ENCODE peak calls at places on chromosomes 12 and 14, in four cellular contexts. J, S, G and N are unnamed samples.

GRCh38 chr14:65302571-65303184 is 109.9 kb upstream of the FUT8 start:
- DNase-seq in S (no peak), J (no peak), G (peak; percentile 98), N (no peak)

GRCh38 chr14:99281396-99281795 is 9.4 kb upstream of the BCL11B start:
- DNase-seq in J (no peak), S (no peak), G (no peak), N (no peak)

GRCh38 chr12:54937929-54938328 is 46.6 kb downstream of the TESPA1 start:
- DNase-seq in J (no peak), G (no peak), S (no peak), N (no peak)

GRCh38 chr14:94227029-94227428 is 52.9 kb downstream of the PPP4R4 start:
- DNase-seq in J (no peak), S (no peak), G (no peak), N (no peak)

GRCh38 chr14:74558655-74559054 is 53.4 kb downstream of the LTBP2 start:
- DNase-seq in G (no peak), J (no peak), S (no peak), N (no peak)

GRCh38 chr12:129659927-129660326 is 243.9 kb downstream of the TMEM132D start:
- DNase-seq in G (no peak), S (no peak), J (peak; percentile 49), N (no peak)

GRCh38 chr12:94649349-94650142 is 811 bp downstream of the TMCC3 start:
- DNase-seq in J (no peak), S (no peak), G (no peak), N (peak; percentile 47)

GRCh38 chr14:72883963-72884362 is 9.9 kb downstream of the DPF3 start:
- DNase-seq in G (peak; percentile 60), S (no peak), J (no peak), N (no peak)

GRCh38 chr14:83894519-83894918 is 1635.4 kb upstream of the FLRT2 start:
- DNase-seq in J (no peak), S (no peak), G (no peak), N (no peak)

GRCh38 chr12:43316506-43316905 is 235.5 kb downstream of the ADAMTS20 start:
- DNase-seq in J (no peak), G (no peak), S (no peak), N (no peak)
- TF ChIP-seq CREB1 in J (no peak), G (no peak), S (no peak), N (no peak)

GRCh38 chr12:66409195-66409871 is 107.0 kb downstream of the HELB start:
- DNase-seq in G (no peak), S (peak; percentile 34), J (peak; percentile 10), N (peak; percentile 45)
- TF ChIP-seq NR2C2 in G (no peak), S (no peak), J (no peak), N (no peak)

GRCh38 chr14:49999826-50000214 is 106.9 kb downstream of the ARF6 start:
- DNase-seq in G (no peak), J (no peak), S (no peak), N (no peak)
- TF ChIP-seq MAX in G (no peak), J (no peak), S (no peak), N (no peak)

GRCh38 chr12:89875809-89876208 is 167.2 kb upstream of the ATP2B1 start:
- DNase-seq in J (no peak), S (no peak), G (no peak), N (no peak)

GRCh38 chr12:89874146-89874545 is 165.5 kb upstream of the ATP2B1 start:
- DNase-seq in J (peak; percentile 11), G (no peak), S (no peak), N (no peak)

GRCh38 chr12:89875225-89875624 is 166.6 kb upstream of the ATP2B1 start:
- DNase-seq in G (no peak), J (no peak), S (no peak), N (no peak)

GRCh38 chr12:89872922-89873630 is 164.4 kb upstream of the ATP2B1 start:
- DNase-seq in S (no peak), J (no peak), G (no peak), N (no peak)

DNA sequence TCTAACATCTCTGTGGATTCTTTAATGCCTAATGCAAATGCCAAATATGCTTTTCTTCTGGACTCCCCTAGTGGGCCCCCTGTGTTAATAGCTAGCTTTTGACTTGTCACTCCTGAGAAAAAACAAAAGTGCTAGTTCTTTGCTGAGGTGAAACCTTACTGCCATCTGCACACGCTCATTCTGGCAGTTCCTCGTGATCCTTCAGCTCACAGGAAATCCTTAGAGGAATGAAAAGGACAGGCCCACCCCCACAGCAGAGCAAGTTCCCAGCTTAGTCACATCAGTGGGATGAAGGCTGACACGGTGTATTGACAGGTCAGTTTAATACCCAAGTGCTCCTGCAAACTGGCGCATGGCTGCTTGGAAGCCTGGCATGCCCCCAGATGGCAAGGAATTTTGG is 165.1 kb upstream of the ATP2B1 start:
- DNase-seq in J (no peak), G (no peak), S (no peak), N (no peak)
- TF ChIP-seq CREB1 in J (no peak), G (no peak), S (no peak), N (no peak)

DNA sequence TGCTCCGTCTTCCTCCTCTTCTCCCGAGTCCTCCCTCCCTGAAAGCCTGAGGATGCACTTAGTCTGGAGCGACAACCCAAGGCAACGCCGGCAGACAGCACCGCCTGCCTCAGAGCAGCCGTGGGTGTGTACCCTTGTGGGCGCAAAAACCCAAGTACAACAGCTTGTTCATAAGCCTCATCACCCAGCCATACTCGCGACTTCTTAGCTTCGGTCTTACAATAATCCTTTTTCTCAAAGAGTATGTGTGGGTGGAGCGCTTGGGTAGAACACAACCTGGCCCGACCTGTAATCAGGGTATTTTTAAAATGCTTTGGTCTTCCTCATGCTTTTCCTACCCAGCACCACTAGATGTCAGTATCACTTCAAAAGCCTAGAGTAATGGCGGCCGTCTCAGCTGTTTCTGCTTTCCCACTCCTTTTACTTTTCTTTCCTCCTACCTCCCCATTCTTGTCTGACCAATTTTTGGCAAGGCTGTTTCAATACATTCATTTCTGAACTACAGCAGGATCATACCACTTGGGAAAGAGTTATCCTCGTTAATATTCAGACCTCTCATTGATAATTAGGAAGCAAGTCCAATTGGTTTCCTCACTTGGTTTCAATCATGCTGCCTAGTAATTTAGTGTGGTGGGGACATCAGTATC is 198.9 kb downstream of the EPS8 start:
- DNase-seq in J (peak; percentile 48), S (peak; percentile 70), G (peak; percentile 46), N (peak; percentile 16)
- TF ChIP-seq NR2C2 in J (no peak), S (no peak), G (no peak), N (no peak)